ENCODE peak calls at places on chromosomes 2 and 18, in eight cellular contexts. One of them, this sample, is unnamed. For H3K4me1, the result is how much of the 10 kb centered on the place peaks cover.

GRCh38 chr2:9179572-9180201 is 26.9 kb upstream of the ASAP2 start:
- DNase-seq in small intestine: peak
- DNase-seq in pancreas: no peak
- DNase-seq in aorta: peak
- DNase-seq in GM23248: peak
- DNase-seq in adrenal gland: peak
- DNase-seq in hepatocyte: peak
- DNase-seq in Peyer's patch: peak
- DNase-seq in this sample: no peak

GRCh38 chr2:108385411-108386071 is 7.8 kb downstream of the SULT1C4 start:
- DNase-seq in adrenal gland: no peak
- DNase-seq in small intestine: no peak
- DNase-seq in aorta: no peak
- DNase-seq in pancreas: no peak
- DNase-seq in Peyer's patch: no peak
- DNase-seq in hepatocyte: peak
- DNase-seq in GM23248: no peak
- DNase-seq in this sample: no peak

GRCh38 chr2:126359494-126359893 is 296.5 kb upstream of the GYPC start:
- DNase-seq in adrenal gland: no peak
- DNase-seq in hepatocyte: no peak
- DNase-seq in small intestine: peak
- DNase-seq in GM23248: peak
- DNase-seq in aorta: no peak
- DNase-seq in Peyer's patch: no peak
- DNase-seq in pancreas: no peak
- DNase-seq in this sample: no peak

GRCh38 chr2:1967242-1968210 is 223.2 kb upstream of the PXDN start:
- DNase-seq in adrenal gland: peak
- DNase-seq in hepatocyte: no peak
- DNase-seq in Peyer's patch: no peak
- DNase-seq in small intestine: no peak
- DNase-seq in aorta: no peak
- DNase-seq in pancreas: no peak
- DNase-seq in GM23248: no peak
- DNase-seq in this sample: no peak

GRCh38 chr18:27750014-27750413 is 426.9 kb downstream of the CDH2 start:
- DNase-seq in small intestine: peak
- DNase-seq in pancreas: no peak
- DNase-seq in GM23248: peak
- DNase-seq in adrenal gland: peak
- DNase-seq in Peyer's patch: no peak
- DNase-seq in aorta: no peak
- DNase-seq in hepatocyte: peak
- DNase-seq in this sample: no peak

GRCh38 chr2:207869784-207870778 is 100.4 kb upstream of the FZD5 start:
- DNase-seq in aorta: no peak
- DNase-seq in small intestine: peak
- DNase-seq in hepatocyte: peak
- DNase-seq in adrenal gland: peak
- DNase-seq in pancreas: no peak
- DNase-seq in Peyer's patch: no peak
- DNase-seq in GM23248: peak
- DNase-seq in this sample: no peak

GRCh38 chr2:61632276-61633169 is 94.4 kb upstream of the XPO1 start:
- DNase-seq in pancreas: no peak
- DNase-seq in hepatocyte: no peak
- DNase-seq in aorta: no peak
- DNase-seq in GM23248: peak
- DNase-seq in adrenal gland: peak
- DNase-seq in small intestine: peak
- DNase-seq in Peyer's patch: no peak
- DNase-seq in this sample: no peak

GRCh38 chr2:127624321-127625145 is 21.4 kb upstream of the GPR17 start:
- DNase-seq in small intestine: no peak
- DNase-seq in GM23248: no peak
- DNase-seq in Peyer's patch: no peak
- DNase-seq in pancreas: peak
- DNase-seq in aorta: peak
- DNase-seq in hepatocyte: no peak
- DNase-seq in adrenal gland: no peak
- DNase-seq in this sample: peak

GRCh38 chr2:162245051-162245450 is 1.8 kb upstream of the FAP start:
- DNase-seq in adrenal gland: no peak
- DNase-seq in Peyer's patch: no peak
- DNase-seq in hepatocyte: no peak
- DNase-seq in aorta: no peak
- DNase-seq in pancreas: no peak
- DNase-seq in small intestine: no peak
- DNase-seq in GM23248: peak
- DNase-seq in this sample: no peak

GRCh38 chr2:22481507-22482217 is 903.3 kb upstream of the KLHL29 start:
- DNase-seq in GM23248: no peak
- DNase-seq in Peyer's patch: no peak
- DNase-seq in pancreas: no peak
- DNase-seq in hepatocyte: no peak
- DNase-seq in aorta: peak
- DNase-seq in small intestine: no peak
- DNase-seq in adrenal gland: no peak
- DNase-seq in this sample: no peak

GRCh38 chr2:133045787-133046186 is 375.8 kb upstream of the LYPD1 start:
- DNase-seq in hepatocyte: no peak
- DNase-seq in adrenal gland: no peak
- DNase-seq in GM23248: no peak
- DNase-seq in aorta: no peak
- DNase-seq in small intestine: no peak
- DNase-seq in Peyer's patch: no peak
- DNase-seq in pancreas: no peak
- DNase-seq in this sample: no peak

GRCh38 chr2:42573256-42573655 is 4.8 kb downstream of the MTA3 start:
- DNase-seq in adrenal gland: no peak
- DNase-seq in hepatocyte: no peak
- DNase-seq in Peyer's patch: no peak
- DNase-seq in aorta: no peak
- DNase-seq in pancreas: no peak
- DNase-seq in small intestine: no peak
- DNase-seq in GM23248: no peak
- DNase-seq in this sample: no peak

GRCh38 chr18:12278765-12279682 is 24.9 kb downstream of the CIDEA start:
- DNase-seq in GM23248: peak
- DNase-seq in adrenal gland: peak
- DNase-seq in pancreas: no peak
- DNase-seq in aorta: peak
- DNase-seq in hepatocyte: peak
- DNase-seq in Peyer's patch: no peak
- DNase-seq in small intestine: no peak
- DNase-seq in this sample: peak

GRCh38 chr2:46535360-46535759 is 56.0 kb downstream of the TMEM247 start:
- DNase-seq in aorta: no peak
- DNase-seq in adrenal gland: no peak
- DNase-seq in Peyer's patch: no peak
- DNase-seq in hepatocyte: no peak
- DNase-seq in small intestine: peak
- DNase-seq in GM23248: no peak
- DNase-seq in pancreas: no peak
- DNase-seq in this sample: no peak

GRCh38 chr2:149648282-149649030 is 60.9 kb upstream of the MMADHC start:
- DNase-seq in pancreas: no peak
- DNase-seq in adrenal gland: peak
- DNase-seq in small intestine: no peak
- DNase-seq in Peyer's patch: no peak
- DNase-seq in hepatocyte: peak
- DNase-seq in aorta: peak
- DNase-seq in GM23248: peak
- DNase-seq in this sample: no peak

GRCh38 chr2:235665656-235666239 is 171.9 kb downstream of the AGAP1 start:
- DNase-seq in pancreas: no peak
- DNase-seq in adrenal gland: peak
- DNase-seq in aorta: no peak
- DNase-seq in Peyer's patch: no peak
- DNase-seq in hepatocyte: no peak
- DNase-seq in small intestine: no peak
- DNase-seq in GM23248: peak
- DNase-seq in this sample: no peak

GRCh38 chr2:27316655-27317412 is 6.1 kb downstream of the MPV17 start:
- DNase-seq in hepatocyte: no peak
- DNase-seq in small intestine: no peak
- DNase-seq in adrenal gland: no peak
- DNase-seq in pancreas: peak
- DNase-seq in aorta: no peak
- DNase-seq in Peyer's patch: no peak
- DNase-seq in GM23248: no peak
- DNase-seq in this sample: no peak

GRCh38 chr2:212109792-212110680 is 428.6 kb downstream of the ERBB4 start:
- DNase-seq in hepatocyte: peak
- DNase-seq in Peyer's patch: no peak
- DNase-seq in small intestine: peak
- DNase-seq in aorta: no peak
- DNase-seq in pancreas: no peak
- DNase-seq in adrenal gland: no peak
- DNase-seq in GM23248: no peak
- DNase-seq in this sample: no peak

GRCh38 chr2:43212931-43213330 is 13.5 kb downstream of the ZFP36L2 start:
- DNase-seq in small intestine: peak
- DNase-seq in adrenal gland: peak
- DNase-seq in GM23248: no peak
- DNase-seq in hepatocyte: no peak
- DNase-seq in Peyer's patch: no peak
- DNase-seq in pancreas: peak
- DNase-seq in aorta: peak
- DNase-seq in this sample: peak

GRCh38 chr18:58102875-58103274 is 58.8 kb downstream of the NEDD4L start:
- DNase-seq in pancreas: no peak
- DNase-seq in adrenal gland: no peak
- DNase-seq in GM23248: no peak
- DNase-seq in small intestine: peak
- DNase-seq in hepatocyte: no peak
- DNase-seq in Peyer's patch: no peak
- DNase-seq in aorta: no peak
- DNase-seq in this sample: no peak

GRCh38 chr18:58103339-58103930 is 59.4 kb downstream of the NEDD4L start:
- DNase-seq in small intestine: peak
- DNase-seq in aorta: no peak
- DNase-seq in pancreas: no peak
- DNase-seq in GM23248: no peak
- DNase-seq in hepatocyte: no peak
- DNase-seq in adrenal gland: no peak
- DNase-seq in Peyer's patch: no peak
- DNase-seq in this sample: no peak

GRCh38 chr18:58102020-58102419 is 58.0 kb downstream of the NEDD4L start:
- DNase-seq in adrenal gland: no peak
- DNase-seq in aorta: no peak
- DNase-seq in hepatocyte: no peak
- DNase-seq in small intestine: no peak
- DNase-seq in Peyer's patch: no peak
- DNase-seq in pancreas: no peak
- DNase-seq in GM23248: no peak
- DNase-seq in this sample: no peak

GRCh38 chr18:58100154-58100553 is 56.1 kb downstream of the NEDD4L start:
- DNase-seq in Peyer's patch: no peak
- DNase-seq in GM23248: no peak
- DNase-seq in hepatocyte: no peak
- DNase-seq in small intestine: no peak
- DNase-seq in pancreas: no peak
- DNase-seq in adrenal gland: no peak
- DNase-seq in aorta: no peak
- DNase-seq in this sample: no peak

GRCh38 chr18:58101291-58101706 is 57.3 kb downstream of the NEDD4L start:
- DNase-seq in small intestine: no peak
- DNase-seq in Peyer's patch: no peak
- DNase-seq in GM23248: no peak
- DNase-seq in aorta: no peak
- DNase-seq in hepatocyte: no peak
- DNase-seq in adrenal gland: no peak
- DNase-seq in pancreas: no peak
- DNase-seq in this sample: no peak
- H3K4me1 ChIP-seq in small intestine: under half
- H3K4me1 ChIP-seq in Peyer's patch: under half
- H3K4me1 ChIP-seq in GM23248: under half
- H3K4me1 ChIP-seq in aorta: under half
- H3K4me1 ChIP-seq in hepatocyte: half or more
- H3K4me1 ChIP-seq in adrenal gland: half or more
- H3K4me1 ChIP-seq in pancreas: half or more
- H3K4me1 ChIP-seq in this sample: half or more

DNA sequence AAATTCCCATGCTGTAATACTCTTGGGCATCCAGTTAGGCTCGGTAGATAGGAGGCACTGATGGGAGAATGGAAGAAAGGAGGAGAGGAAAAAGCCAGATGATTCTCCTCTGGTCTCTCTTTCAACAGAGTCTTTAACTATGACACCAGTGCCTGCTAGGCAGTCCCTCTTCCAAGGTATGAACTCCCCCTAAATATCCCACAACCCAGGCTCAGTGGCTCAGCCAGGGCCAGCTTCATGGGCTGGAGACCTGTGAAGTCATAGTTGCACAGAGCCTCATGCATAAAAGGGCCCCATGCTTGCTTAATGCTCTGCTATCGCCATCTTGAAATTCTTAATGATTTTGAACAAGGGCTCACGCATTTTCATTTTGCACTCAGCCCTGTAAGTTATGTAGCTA is 869.2 kb upstream of the GCFC2 start:
- DNase-seq in adrenal gland: no peak
- DNase-seq in hepatocyte: no peak
- DNase-seq in GM23248: no peak
- DNase-seq in small intestine: no peak
- DNase-seq in Peyer's patch: no peak
- DNase-seq in aorta: no peak
- DNase-seq in pancreas: no peak
- DNase-seq in this sample: no peak
- H3K4me1 ChIP-seq in adrenal gland: under half
- H3K4me1 ChIP-seq in hepatocyte: under half
- H3K4me1 ChIP-seq in GM23248: under half
- H3K4me1 ChIP-seq in small intestine: under half
- H3K4me1 ChIP-seq in Peyer's patch: under half
- H3K4me1 ChIP-seq in aorta: under half
- H3K4me1 ChIP-seq in pancreas: under half
- H3K4me1 ChIP-seq in this sample: under half

GRCh38 chr2:141380625-141381012 is 750.2 kb downstream of the LRP1B start:
- DNase-seq in GM23248: no peak
- DNase-seq in adrenal gland: no peak
- DNase-seq in Peyer's patch: no peak
- DNase-seq in pancreas: no peak
- DNase-seq in aorta: no peak
- DNase-seq in hepatocyte: no peak
- DNase-seq in small intestine: no peak
- DNase-seq in this sample: no peak
- H3K4me1 ChIP-seq in GM23248: under half
- H3K4me1 ChIP-seq in adrenal gland: under half
- H3K4me1 ChIP-seq in Peyer's patch: under half
- H3K4me1 ChIP-seq in pancreas: under half
- H3K4me1 ChIP-seq in aorta: under half
- H3K4me1 ChIP-seq in hepatocyte: under half
- H3K4me1 ChIP-seq in small intestine: under half
- H3K4me1 ChIP-seq in this sample: under half

GRCh38 chr18:56635007-56635406 is 3.4 kb downstream of the TXNL1 start:
- DNase-seq in GM23248: no peak
- DNase-seq in aorta: no peak
- DNase-seq in adrenal gland: no peak
- DNase-seq in pancreas: no peak
- DNase-seq in hepatocyte: no peak
- DNase-seq in small intestine: no peak
- DNase-seq in Peyer's patch: no peak
- DNase-seq in this sample: no peak
- H3K4me1 ChIP-seq in GM23248: under half
- H3K4me1 ChIP-seq in aorta: under half
- H3K4me1 ChIP-seq in adrenal gland: half or more
- H3K4me1 ChIP-seq in pancreas: under half
- H3K4me1 ChIP-seq in hepatocyte: under half
- H3K4me1 ChIP-seq in small intestine: under half
- H3K4me1 ChIP-seq in Peyer's patch: under half
- H3K4me1 ChIP-seq in this sample: half or more

This sample was measured in lower lobe of right lung.